ENCODE peak calls at places on chromosomes 4 and X, in eight cellular contexts. A is neural progenitor cell, I is foreskin fibroblast, J is fibroblast of pulmonary artery, W is lower leg skin, S is left lung, U is fibroblast of mammary gland, Z is astrocyte. T is an unnamed sample.

GRCh38 chr4:5980436-5981155 is 37.6 kb downstream of the C4orf50 start:
- DNase-seq in A (no peak), I (no peak), J (peak; percentile 4), W (no peak), S (no peak), U (peak; percentile 5), Z (no peak), T (no peak)

GRCh38 chrX:150362599-150363481 is at the start of gene MAMLD1:
- DNase-seq in A (peak; percentile 29), I (peak; percentile 91), J (peak; percentile 80), W (peak; percentile 72), S (peak; percentile 73), U (peak; percentile 74), Z (peak; percentile 79), T (peak; percentile 82)

GRCh38 chrX:42680651-42681050 is 97.3 kb downstream of the PPP1R2C start:
- DNase-seq in A (peak; percentile 57), I (peak; percentile 34), J (peak; percentile 71), W (no peak), S (no peak), U (peak; percentile 36), Z (peak; percentile 12), T (peak; percentile 2)

GRCh38 chrX:129925305-129926092 is 19.5 kb downstream of the UTP14A start:
- DNase-seq in A (peak; percentile 78), I (peak; percentile 85), J (peak; percentile 87), W (peak; percentile 49), S (peak; percentile 60), U (peak; percentile 77), Z (peak; percentile 39), T (peak; percentile 80)

GRCh38 chr4:175970734-175971133 is 94.9 kb upstream of the WDR17 start:
- DNase-seq in A (peak; percentile 42), I (no peak), J (no peak), W (no peak), S (no peak), U (no peak), Z (no peak), T (no peak)

GRCh38 chr4:38856046-38856445 is 571 bp downstream of the TLR6 start:
- DNase-seq in A (no peak), I (no peak), J (no peak), W (no peak), S (no peak), U (no peak), Z (no peak), T (no peak)

GRCh38 chr4:159443975-159444374 is 341.1 kb downstream of the RAPGEF2 start:
- DNase-seq in A (no peak), I (peak; percentile 4), J (no peak), W (no peak), S (no peak), U (no peak), Z (no peak), T (no peak)

GRCh38 chr4:38891051-38891738 is 23.6 kb downstream of the FAM114A1 start:
- DNase-seq in A (no peak), I (no peak), J (no peak), W (no peak), S (no peak), U (no peak), Z (no peak), T (no peak)

GRCh38 chrX:103913356-103914020 is 48.9 kb upstream of the TMSB15B start:
- DNase-seq in A (no peak), I (peak; percentile 36), J (peak; percentile 1), W (no peak), S (no peak), U (peak; percentile 7), Z (peak; percentile 34), T (peak; percentile 11)

GRCh38 chrX:39718951-39719350 is 378.8 kb downstream of the BCOR start:
- DNase-seq in A (no peak), I (no peak), J (no peak), W (no peak), S (no peak), U (no peak), Z (no peak), T (no peak)

GRCh38 chr4:22991576-22991975 is 298.8 kb downstream of the GBA3 start:
- DNase-seq in A (no peak), I (peak; percentile 40), J (no peak), W (no peak), S (no peak), U (no peak), Z (peak; percentile 30), T (no peak)

GRCh38 chrX:103941201-103941975 is 21.0 kb upstream of the TMSB15B start:
- DNase-seq in A (peak; percentile 17), I (peak; percentile 40), J (peak; percentile 54), W (no peak), S (no peak), U (peak; percentile 50), Z (peak; percentile 27), T (peak; percentile 53)

GRCh38 chr4:141730805-141731204 is 94.4 kb downstream of the IL15 start:
- DNase-seq in A (no peak), I (peak; percentile 31), J (no peak), W (no peak), S (no peak), U (peak; percentile 6), Z (no peak), T (no peak)

GRCh38 chr4:177448850-177449249 is 6.6 kb upstream of the AGA start:
- DNase-seq in A (no peak), I (peak; percentile 63), J (peak; percentile 36), W (no peak), S (no peak), U (peak; percentile 56), Z (peak; percentile 90), T (peak; percentile 86)

GRCh38 chr4:99710020-99710419 is 52.4 kb upstream of the C4orf54 start:
- DNase-seq in A (no peak), I (no peak), J (no peak), W (no peak), S (no peak), U (no peak), Z (no peak), T (no peak)

GRCh38 chr4:179678093-179678804 is 2236.0 kb upstream of the AGA start:
- DNase-seq in A (no peak), I (no peak), J (no peak), W (no peak), S (no peak), U (no peak), Z (peak; percentile 60), T (no peak)

GRCh38 chr4:84470204-84470785 is 28.8 kb downstream of the NKX6-1 start:
- DNase-seq in A (peak; percentile 20), I (no peak), J (no peak), W (no peak), S (no peak), U (peak; percentile 10), Z (no peak), T (no peak)

GRCh38 chrX:151680805-151681204 is 14.5 kb upstream of the PRRG3 start:
- DNase-seq in A (peak; percentile 71), I (peak; percentile 3), J (peak; percentile 12), W (no peak), S (no peak), U (peak; percentile 43), Z (no peak), T (peak; percentile 5)

GRCh38 chrX:150366951-150367545 is 3.9 kb downstream of the MAMLD1 start:
- DNase-seq in A (no peak), I (peak; percentile 46), J (peak; percentile 70), W (no peak), S (no peak), U (peak; percentile 68), Z (peak; percentile 64), T (peak; percentile 70)

GRCh38 chr4:87150498-87151261 is 69.7 kb downstream of the KLHL8 start:
- DNase-seq in A (peak; percentile 80), I (peak; percentile 86), J (peak; percentile 87), W (peak; percentile 71), S (no peak), U (peak; percentile 78), Z (peak; percentile 36), T (peak; percentile 69)

GRCh38 chr4:138751290-138751689 is 264.3 kb upstream of the NOCT start:
- DNase-seq in A (no peak), I (peak; percentile 84), J (peak; percentile 8), W (no peak), S (no peak), U (peak; percentile 70), Z (no peak), T (peak; percentile 58)

GRCh38 chr4:153518637-153519384 is 52.7 kb downstream of the TMEM131L start:
- DNase-seq in A (no peak), I (no peak), J (peak; percentile 27), W (no peak), S (no peak), U (no peak), Z (no peak), T (no peak)

GRCh38 chr4:153520227-153520626 is 54.1 kb downstream of the TMEM131L start:
- DNase-seq in A (no peak), I (no peak), J (no peak), W (no peak), S (no peak), U (no peak), Z (no peak), T (no peak)

GRCh38 chr4:153519677-153520076 is 53.5 kb downstream of the TMEM131L start:
- DNase-seq in A (no peak), I (no peak), J (no peak), W (no peak), S (no peak), U (no peak), Z (no peak), T (no peak)

GRCh38 chr4:153517159-153517558 is 51.0 kb downstream of the TMEM131L start:
- DNase-seq in A (no peak), I (no peak), J (no peak), W (no peak), S (no peak), U (no peak), Z (no peak), T (no peak)

GRCh38 chr4:153518001-153518400 is 51.8 kb downstream of the TMEM131L start:
- DNase-seq in A (no peak), I (no peak), J (peak; percentile 5), W (no peak), S (no peak), U (no peak), Z (no peak), T (no peak)
- H3K4me3 ChIP-seq in A (no peak overlapping the region), I (no peak overlapping the region), J (no peak overlapping the region), W (no peak overlapping the region), S (no peak overlapping the region), U (no peak overlapping the region), Z (no peak overlapping the region), T (no peak overlapping the region)

GRCh38 chr4:10089346-10089745 is 27.3 kb downstream of the WDR1 start:
- DNase-seq in A (no peak), I (no peak), J (no peak), W (no peak), S (no peak), U (no peak), Z (no peak), T (no peak)
- TF ChIP-seq CTCF in A (peak; percentile 40), I (peak; percentile 29), J (peak; percentile 38), W (no peak), S (peak; percentile 12), U (peak; percentile 40), Z (no peak), T (peak; percentile 14)

GRCh38 chr4:119865789-119866188 is 200.9 kb downstream of the MAD2L1 start:
- DNase-seq in A (no peak), I (peak; percentile 3), J (no peak), W (no peak), S (no peak), U (no peak), Z (no peak), T (no peak)
- H3K4me3 ChIP-seq in A (no peak overlapping the region), I (no peak overlapping the region), J (no peak overlapping the region), W (no peak overlapping the region), S (no peak overlapping the region), U (no peak overlapping the region), Z (no peak overlapping the region), T (no peak overlapping the region)

GRCh38 chrX:116490091-116490490 is 27.3 kb upstream of the CT83 start:
- DNase-seq in A (no peak), I (peak; percentile 0), J (peak; percentile 3), W (no peak), S (no peak), U (peak; percentile 8), Z (no peak), T (peak; percentile 0)
- TF ChIP-seq CTCF in A (peak; percentile 55), I (no peak), J (peak; percentile 16), W (no peak), S (peak; percentile 28), U (peak; percentile 39), Z (no peak), T (peak; percentile 43)

T was measured in AG10803.